ENCODE peak calls at places on chromosomes 1 and 21, in eight cellular contexts. V is tibial artery, Y is ovary, C is pancreas, S is SJSA1, P is body of pancreas, O is breast epithelium, E is cardiac muscle cell. B is an unnamed sample. For H3K4me1, the result is how much of the 10 kb centered on the place peaks cover.

GRCh38 chr1:220371324-220371723 is 99.1 kb upstream of the RAB3GAP2 start:
- DNase-seq in V (no peak), Y (no peak), C (no peak), S (no peak), P (no peak), O (no peak), E (no peak), B (peak)

GRCh38 chr1:203177471-203178039 is 1.9 kb upstream of the MYBPH start:
- DNase-seq in V (no peak), Y (no peak), C (no peak), S (peak), P (no peak), O (no peak), E (peak), B (no peak)

GRCh38 chr1:193183019-193183643 is 3.3 kb downstream of the B3GALT2 start:
- DNase-seq in V (no peak), Y (no peak), C (no peak), S (no peak), P (no peak), O (no peak), E (peak), B (peak)

GRCh38 chr1:31666290-31666963 is 21.8 kb upstream of the PEF1 start:
- DNase-seq in V (no peak), Y (no peak), C (no peak), S (peak), P (peak), O (no peak), E (peak), B (peak)

GRCh38 chr1:110617116-110617515 is 11.0 kb upstream of the KCNA2 start:
- DNase-seq in V (no peak), Y (no peak), C (no peak), S (no peak), P (no peak), O (no peak), E (no peak), B (no peak)

GRCh38 chr21:17780539-17780938 is 38.6 kb downstream of the C21orf91 start:
- DNase-seq in V (no peak), Y (no peak), C (no peak), S (no peak), P (no peak), O (no peak), E (no peak), B (peak)

GRCh38 chr1:22831729-22832413 is 121.2 kb downstream of the EPHB2 start:
- DNase-seq in V (no peak), Y (no peak), C (no peak), S (peak), P (no peak), O (peak), E (peak), B (peak)

GRCh38 chr1:19765623-19766022 is 34.1 kb downstream of the TMCO4 start:
- DNase-seq in V (no peak), Y (no peak), C (no peak), S (peak), P (no peak), O (no peak), E (peak), B (no peak)

GRCh38 chr1:179807691-179808485 is 64.8 kb downstream of the FAM163A start:
- DNase-seq in V (no peak), Y (no peak), C (no peak), S (no peak), P (no peak), O (no peak), E (peak), B (peak)

GRCh38 chr1:111769517-111770146 is 13.9 kb downstream of the DDX20 start:
- DNase-seq in V (no peak), Y (peak), C (peak), S (no peak), P (peak), O (no peak), E (peak), B (peak)

GRCh38 chr1:41175546-41175945 is 66.6 kb downstream of the SCMH1 start:
- DNase-seq in V (no peak), Y (no peak), C (no peak), S (no peak), P (no peak), O (no peak), E (peak), B (no peak)

GRCh38 chr1:227787513-227788278 is 27.8 kb upstream of the PRSS38 start:
- DNase-seq in V (peak), Y (peak), C (peak), S (peak), P (peak), O (peak), E (peak), B (peak)

GRCh38 chr1:113872219-113872934 is 865 bp upstream of the PTPN22 start:
- DNase-seq in V (no peak), Y (no peak), C (no peak), S (no peak), P (no peak), O (no peak), E (peak), B (no peak)

GRCh38 chr1:87252406-87252805 is 76.3 kb upstream of the LMO4 start:
- DNase-seq in V (no peak), Y (no peak), C (no peak), S (no peak), P (no peak), O (no peak), E (peak), B (no peak)

GRCh38 chr1:61318319-61319125 is 236.2 kb downstream of the NFIA start:
- DNase-seq in V (peak), Y (peak), C (peak), S (no peak), P (peak), O (no peak), E (peak), B (no peak)

GRCh38 chr1:170804419-170804818 is 130.9 kb upstream of the MROH9 start:
- DNase-seq in V (no peak), Y (no peak), C (no peak), S (no peak), P (no peak), O (no peak), E (no peak), B (peak)

GRCh38 chr1:97902067-97902466 is 18.8 kb downstream of the DPYD start:
- DNase-seq in V (no peak), Y (no peak), C (no peak), S (no peak), P (no peak), O (no peak), E (no peak), B (no peak)

GRCh38 chr1:153260980-153261792 is 1.7 kb downstream of the LORICRIN start:
- DNase-seq in V (no peak), Y (peak), C (peak), S (no peak), P (peak), O (no peak), E (peak), B (no peak)

GRCh38 chr1:19733615-19734014 is 66.1 kb downstream of the TMCO4 start:
- DNase-seq in V (no peak), Y (no peak), C (no peak), S (no peak), P (no peak), O (no peak), E (no peak), B (no peak)

GRCh38 chr1:33654267-33654832 is 181.9 kb downstream of the ZSCAN20 start:
- DNase-seq in V (no peak), Y (no peak), C (no peak), S (peak), P (no peak), O (no peak), E (peak), B (peak)

GRCh38 chr1:7562729-7563605 is 208.1 kb upstream of the VAMP3 start:
- DNase-seq in V (no peak), Y (no peak), C (no peak), S (no peak), P (no peak), O (no peak), E (no peak), B (no peak)

GRCh38 chr1:55311057-55311631 is 96.0 kb upstream of the USP24 start:
- DNase-seq in V (no peak), Y (no peak), C (no peak), S (peak), P (no peak), O (no peak), E (peak), B (no peak)

GRCh38 chr1:27634166-27634981 is 611 bp downstream of the FGR start:
- DNase-seq in V (no peak), Y (no peak), C (no peak), S (no peak), P (peak), O (no peak), E (peak), B (no peak)

GRCh38 chr1:27633640-27634165 is 1.3 kb downstream of the FGR start:
- DNase-seq in V (no peak), Y (no peak), C (no peak), S (no peak), P (no peak), O (no peak), E (no peak), B (no peak)

GRCh38 chr1:27635410-27636142 is 591 bp upstream of the FGR start:
- DNase-seq in V (no peak), Y (no peak), C (no peak), S (no peak), P (no peak), O (no peak), E (no peak), B (no peak)

GRCh38 chr1:27633298-27633610 is 1.7 kb downstream of the FGR start:
- DNase-seq in V (no peak), Y (no peak), C (no peak), S (no peak), P (no peak), O (no peak), E (no peak), B (no peak)

GRCh38 chr1:27634982-27635362 is at the start of gene FGR:
- DNase-seq in V (peak), Y (no peak), C (no peak), S (no peak), P (no peak), O (no peak), E (no peak), B (no peak)
- H3K4me1 ChIP-seq in V (under half), Y (under half), C (under half), S (under half), P (under half), O (under half), E (under half), B (under half)

DNA sequence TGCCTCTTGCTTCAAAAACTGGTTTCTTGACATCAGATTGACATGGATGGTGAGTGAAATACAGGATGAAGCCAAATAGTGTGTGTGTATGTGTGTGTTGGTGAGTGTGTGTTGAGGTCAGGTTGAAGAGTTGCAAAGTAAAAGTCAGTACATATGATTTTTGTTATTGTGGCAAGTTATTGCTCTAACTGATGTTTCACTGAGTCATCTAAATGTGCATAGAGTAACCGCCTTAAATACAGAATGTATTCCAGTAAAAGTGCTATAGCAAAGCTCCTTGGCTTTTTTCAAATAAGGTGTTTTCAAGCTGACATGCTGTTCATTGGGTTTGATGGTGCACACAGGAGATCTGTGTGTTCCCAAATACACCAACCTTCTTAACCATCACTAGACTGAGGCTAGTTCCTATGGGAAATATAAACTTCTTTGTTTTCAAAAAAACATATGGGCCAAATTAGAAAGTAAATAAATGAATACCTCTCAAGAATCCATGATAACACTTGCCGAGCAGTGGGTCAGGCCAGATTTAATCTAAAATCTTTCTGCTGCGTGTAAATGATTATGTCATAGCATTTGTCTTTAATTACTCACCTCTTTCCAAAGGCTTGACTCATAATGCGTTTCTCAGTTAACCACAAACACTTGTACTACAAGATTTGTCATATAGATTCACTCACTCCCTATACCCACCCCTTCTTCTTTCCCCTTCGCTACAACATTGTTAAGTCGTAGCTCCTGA is 151.1 kb downstream of the LYPLAL1 start:
- DNase-seq in V (no peak), Y (no peak), C (no peak), S (peak), P (no peak), O (no peak), E (peak), B (no peak)
- H3K27ac ChIP-seq in V (no peak), Y (no peak), C (no peak), S (peak), P (no peak), O (no peak), E (no peak), B (no peak)

DNA sequence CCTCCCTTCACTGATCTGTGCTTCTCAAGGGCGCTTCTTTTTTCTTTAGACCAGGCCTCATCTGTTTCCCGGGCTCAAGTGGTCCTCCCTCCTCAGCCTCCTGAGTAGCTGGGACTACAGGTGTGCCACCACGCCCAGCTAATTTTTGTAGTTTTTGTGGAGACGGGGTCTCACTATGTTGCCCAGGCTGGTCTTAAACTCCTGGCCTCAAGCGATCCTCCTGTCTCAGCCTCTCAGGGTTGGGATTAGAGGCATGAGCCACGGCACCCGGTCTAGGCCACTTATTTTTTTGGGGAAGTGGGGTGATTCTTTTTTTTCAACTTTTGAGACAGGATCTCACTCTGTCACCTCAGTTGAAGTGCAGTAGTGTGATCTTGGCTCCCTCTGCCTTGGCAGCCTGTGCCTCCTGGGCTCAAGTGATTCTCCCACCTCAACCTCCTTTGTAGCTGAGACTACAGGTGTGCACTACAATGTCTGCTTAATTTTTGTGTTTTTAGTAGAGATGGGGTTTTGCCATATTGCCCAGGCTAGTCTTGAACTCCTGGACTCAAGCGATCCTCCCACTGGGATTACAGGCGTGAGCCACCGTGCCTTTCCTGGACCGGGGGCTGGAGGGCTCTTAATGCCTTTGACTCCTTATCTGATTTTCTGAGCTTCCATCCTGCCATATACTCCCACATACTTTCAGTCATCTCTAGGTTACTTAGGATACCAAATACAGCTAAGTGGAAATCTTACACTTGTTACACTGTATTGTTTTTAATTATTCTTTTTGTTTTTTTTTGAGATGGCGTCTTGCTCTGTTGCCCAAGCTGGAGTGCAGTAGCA is 18.9 kb downstream of the MFAP2 start:
- DNase-seq in V (no peak), Y (no peak), C (no peak), S (no peak), P (no peak), O (no peak), E (no peak), B (no peak)
- H3K4me3 ChIP-seq in V (peak), Y (peak), C (peak), S (peak), P (no peak), O (peak), E (peak), B (no peak)

GRCh38 chr1:235411489-235412486 is 44.6 kb downstream of the TBCE start:
- DNase-seq in V (no peak), Y (no peak), C (no peak), S (no peak), P (peak), O (no peak), E (peak), B (peak)

GRCh38 chr1:235417101-235417697 is 50.0 kb downstream of the TBCE start:
- DNase-seq in V (peak), Y (peak), C (peak), S (peak), P (peak), O (peak), E (peak), B (peak)

GRCh38 chr1:235416662-235417049 is 49.4 kb downstream of the TBCE start:
- DNase-seq in V (no peak), Y (no peak), C (no peak), S (no peak), P (no peak), O (no peak), E (peak), B (no peak)

GRCh38 chr1:235410467-235410866 is 43.2 kb downstream of the TBCE start:
- DNase-seq in V (no peak), Y (no peak), C (no peak), S (no peak), P (no peak), O (no peak), E (no peak), B (no peak)

DNA sequence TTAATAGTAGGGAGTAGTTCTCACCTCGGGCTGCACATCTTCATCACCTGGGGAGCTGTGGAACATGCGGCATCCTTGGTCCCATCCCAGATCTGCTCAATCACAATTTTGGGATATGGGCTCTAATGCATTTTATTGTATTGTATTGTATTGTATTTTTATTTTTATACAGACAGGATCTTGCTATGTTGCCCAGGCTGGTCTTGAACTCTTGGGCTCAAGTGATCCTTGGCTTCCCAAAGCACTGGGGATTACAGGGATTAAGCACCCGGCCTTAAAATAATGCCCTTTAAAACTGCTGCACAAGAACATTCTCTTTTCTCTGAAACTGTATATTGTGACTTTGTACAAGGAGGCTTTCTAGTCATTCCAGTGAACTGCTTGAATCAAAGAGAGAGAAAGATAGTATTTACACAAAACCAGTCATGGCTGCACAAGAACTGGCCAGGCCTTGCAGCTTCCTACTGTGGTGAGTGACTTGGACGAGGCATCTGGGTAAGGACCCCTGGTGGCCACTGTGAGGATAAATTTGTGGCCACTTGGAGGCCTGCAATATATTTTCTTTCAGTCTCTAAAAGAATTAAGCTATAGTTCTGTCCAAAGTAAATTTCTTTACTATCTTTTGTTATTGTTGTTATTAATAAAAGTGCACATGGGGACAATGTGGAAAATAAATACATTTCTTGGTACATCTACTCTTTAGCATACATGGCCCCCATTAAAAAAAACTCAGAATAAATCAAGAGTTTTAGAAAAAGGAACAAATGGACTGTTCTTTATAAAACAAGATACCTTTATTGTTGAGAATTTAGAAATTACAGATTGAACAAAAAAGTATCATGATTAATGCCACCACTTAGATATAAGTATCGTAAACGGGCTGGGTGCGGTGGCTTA is 48.0 kb downstream of the TBCE start:
- DNase-seq in V (peak), Y (peak), C (peak), S (peak), P (peak), O (peak), E (peak), B (peak)
- H3K4me1 ChIP-seq in V (under half), Y (under half), C (under half), S (under half), P (under half), O (under half), E (under half), B (under half)

GRCh38 chr1:164604541-164604940 is 45.6 kb downstream of the PBX1 start:
- DNase-seq in V (no peak), Y (no peak), C (no peak), S (no peak), P (no peak), O (no peak), E (peak), B (no peak)

GRCh38 chr1:164602480-164603093 is 43.6 kb downstream of the PBX1 start:
- DNase-seq in V (peak), Y (peak), C (peak), S (no peak), P (peak), O (peak), E (peak), B (peak)

GRCh38 chr1:164599272-164599671 is 40.3 kb downstream of the PBX1 start:
- DNase-seq in V (no peak), Y (no peak), C (no peak), S (no peak), P (no peak), O (no peak), E (no peak), B (no peak)

GRCh38 chr1:164601399-164602141 is 42.6 kb downstream of the PBX1 start:
- DNase-seq in V (no peak), Y (no peak), C (no peak), S (no peak), P (no peak), O (no peak), E (no peak), B (no peak)

DNA sequence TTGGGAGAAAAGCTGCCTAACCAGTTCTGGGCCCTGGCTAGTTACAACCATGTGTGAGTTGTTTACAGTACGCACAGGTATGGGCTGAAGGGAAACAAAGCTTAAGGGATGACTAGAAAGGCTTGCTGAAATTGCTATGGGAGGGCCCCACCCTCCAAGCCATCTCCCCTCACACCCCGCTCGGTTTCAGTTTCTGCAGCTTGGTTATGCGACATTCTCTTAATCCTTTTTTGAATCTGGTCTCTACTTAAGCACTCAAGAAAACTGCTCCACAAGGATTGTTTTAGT is 43.1 kb downstream of the PBX1 start:
- DNase-seq in V (no peak), Y (no peak), C (peak), S (no peak), P (peak), O (peak), E (no peak), B (peak)
- H3K27ac ChIP-seq in V (peak), Y (no peak), C (peak), S (peak), P (peak), O (peak), E (peak), B (peak)

GRCh38 chr1:119275930-119276215 is 92.7 kb upstream of the HAO2 start:
- DNase-seq in V (no peak), Y (no peak), C (no peak), S (no peak), P (no peak), O (no peak), E (peak), B (no peak)
- H3K4me3 ChIP-seq in V (no peak), Y (no peak), C (no peak), S (no peak), P (no peak), O (no peak), E (no peak), B (no peak)

B was measured in small intestine.